ENCODE peak calls at places on chromosome 17, in four cellular contexts. N is LNCaP clone FGC, V is foreskin fibroblast, K is nephron progenitor cell. D is an unnamed sample.
A peak's percentile ranks its signal among the peaks of the same experiment; 100 is the strongest.

GRCh38 chr17:82242977-82243647 is 14.3 kb downstream of the SLC16A3 start:
- DNase-seq in N (no peak), V (peak; percentile 92), K (no peak), D (no peak)

GRCh38 chr17:11205656-11206055 is 35.4 kb upstream of the SHISA6 start:
- DNase-seq in N (no peak), V (no peak), K (peak; percentile 9), D (no peak)

GRCh38 chr17:64073771-64074703 is 53.6 kb upstream of the ICAM2 start:
- DNase-seq in N (no peak), V (no peak), K (no peak), D (no peak)

GRCh38 chr17:74757502-74757901 is 9.1 kb downstream of the NHERF1 start:
- DNase-seq in N (no peak), V (peak; percentile 62), K (no peak), D (no peak)

GRCh38 chr17:49955157-49955556 is 13.8 kb upstream of the DLX4 start:
- DNase-seq in N (no peak), V (no peak), K (no peak), D (no peak)

GRCh38 chr17:1010586-1010985 is 13.7 kb downstream of the TIMM22 start:
- DNase-seq in N (no peak), V (no peak), K (no peak), D (no peak)

GRCh38 chr17:12395733-12396354 is 269.8 kb upstream of the MYOCD start:
- DNase-seq in N (no peak), V (peak; percentile 14), K (peak; percentile 31), D (no peak)

GRCh38 chr17:66830451-66830850 is 4.5 kb upstream of the CACNG5 start:
- DNase-seq in N (no peak), V (no peak), K (no peak), D (no peak)

GRCh38 chr17:43769859-43770258 is 8.9 kb downstream of the DUSP3 start:
- DNase-seq in N (no peak), V (no peak), K (no peak), D (no peak)

GRCh38 chr17:15464629-15465028 is 2.8 kb downstream of the CDRT4 start:
- DNase-seq in N (no peak), V (peak; percentile 39), K (no peak), D (no peak)

GRCh38 chr17:75478508-75478907 is 22.1 kb downstream of the TMEM94 start:
- DNase-seq in N (no peak), V (peak; percentile 26), K (peak; percentile 32), D (no peak)

GRCh38 chr17:47257651-47258339 is 4.2 kb downstream of the ITGB3 start:
- DNase-seq in N (no peak), V (peak; percentile 82), K (no peak), D (no peak)

GRCh38 chr17:35841505-35841904 is 27.2 kb downstream of the HEATR9 start:
- DNase-seq in N (no peak), V (peak; percentile 30), K (no peak), D (no peak)

GRCh38 chr17:75289832-75290337 is 652 bp upstream of the SLC25A19 start:
- DNase-seq in N (no peak), V (peak; percentile 86), K (no peak), D (no peak)

GRCh38 chr17:29119265-29119664 is 60.9 kb downstream of the MYO18A start:
- DNase-seq in N (no peak), V (no peak), K (no peak), D (no peak)

GRCh38 chr17:29116652-29117439 is 63.4 kb downstream of the MYO18A start:
- DNase-seq in N (no peak), V (peak; percentile 74), K (peak; percentile 88), D (peak; percentile 78)

GRCh38 chr17:29115435-29115834 is 64.8 kb downstream of the MYO18A start:
- DNase-seq in N (no peak), V (no peak), K (no peak), D (no peak)

GRCh38 chr17:29115906-29116651 is 64.1 kb downstream of the MYO18A start:
- DNase-seq in N (no peak), V (peak; percentile 84), K (peak; percentile 42), D (no peak)

GRCh38 chr17:29117440-29117753 is 62.8 kb downstream of the MYO18A start:
- DNase-seq in N (no peak), V (no peak), K (no peak), D (no peak)
- TF ChIP-seq CTCF in N (no peak), V (no peak), K (peak; percentile 44), D (no peak)

GRCh38 chr17:32609085-32609484 is 122.3 kb downstream of the CDK5R1 start:
- DNase-seq in N (peak; percentile 62), V (no peak), K (no peak), D (no peak)
- TF ChIP-seq CTCF in N (peak; percentile 73), V (peak; percentile 4), K (no peak), D (no peak)

GRCh38 chr17:65797809-65798208 is 236.4 kb upstream of the AXIN2 start:
- DNase-seq in N (no peak), V (no peak), K (peak; percentile 15), D (no peak)
- TF ChIP-seq CTCF in N (no peak), V (no peak), K (no peak), D (peak; percentile 17)

GRCh38 chr17:78617371-78618061 is 40.3 kb upstream of the DNAH17 start:
- DNase-seq in N (no peak), V (no peak), K (no peak), D (no peak)
- TF ChIP-seq CTCF in N (no peak), V (no peak), K (no peak), D (no peak)

GRCh38 chr17:20223808-20224328 is 214.7 kb downstream of the SPECC1 start:
- DNase-seq in N (no peak), V (no peak), K (no peak), D (no peak)
- TF ChIP-seq CTCF in N (peak; percentile 19), V (no peak), K (no peak), D (no peak)

GRCh38 chr17:55773671-55774070 is 22.8 kb downstream of the PCTP start:
- DNase-seq in N (no peak), V (no peak), K (no peak), D (no peak)

GRCh38 chr17:55774834-55775233 is 24.0 kb downstream of the PCTP start:
- DNase-seq in N (no peak), V (no peak), K (peak; percentile 52), D (no peak)

GRCh38 chr17:55769625-55770000 is 18.8 kb downstream of the PCTP start:
- DNase-seq in N (no peak), V (peak; percentile 96), K (no peak), D (no peak)

GRCh38 chr17:55770220-55770870 is 19.5 kb downstream of the PCTP start:
- DNase-seq in N (no peak), V (peak; percentile 82), K (peak; percentile 14), D (no peak)

DNA sequence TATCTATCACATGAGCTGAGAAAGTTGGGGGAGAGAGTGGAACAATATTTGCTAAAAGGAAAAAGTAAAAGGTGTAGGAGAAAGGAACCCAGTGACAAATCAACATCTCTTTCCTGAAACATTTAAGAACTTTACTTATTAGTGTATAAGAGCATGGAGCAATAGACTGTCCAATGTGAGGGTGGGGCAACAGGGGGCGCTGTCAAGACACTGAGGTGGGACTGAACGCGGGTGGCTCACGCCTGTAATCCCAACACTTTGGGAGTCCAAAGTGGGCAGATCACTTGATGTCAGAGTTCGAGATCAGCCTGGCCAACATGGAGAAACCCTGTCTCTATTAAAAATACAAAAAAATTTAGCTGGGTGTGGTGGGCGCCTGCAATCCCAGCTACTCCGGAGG is 21.2 kb downstream of the PCTP start:
- DNase-seq in N (no peak), V (no peak), K (no peak), D (no peak)
- TF ChIP-seq CTCF in N (no peak), V (no peak), K (no peak), D (no peak)

GRCh38 chr17:68511254-68511670 is 968 bp upstream of the PRKAR1A start:
- DNase-seq in N (no peak), V (no peak), K (no peak), D (no peak)
- TF ChIP-seq CTCF in N (no peak), V (peak; percentile 10), K (no peak), D (peak; percentile 24)

DNA sequence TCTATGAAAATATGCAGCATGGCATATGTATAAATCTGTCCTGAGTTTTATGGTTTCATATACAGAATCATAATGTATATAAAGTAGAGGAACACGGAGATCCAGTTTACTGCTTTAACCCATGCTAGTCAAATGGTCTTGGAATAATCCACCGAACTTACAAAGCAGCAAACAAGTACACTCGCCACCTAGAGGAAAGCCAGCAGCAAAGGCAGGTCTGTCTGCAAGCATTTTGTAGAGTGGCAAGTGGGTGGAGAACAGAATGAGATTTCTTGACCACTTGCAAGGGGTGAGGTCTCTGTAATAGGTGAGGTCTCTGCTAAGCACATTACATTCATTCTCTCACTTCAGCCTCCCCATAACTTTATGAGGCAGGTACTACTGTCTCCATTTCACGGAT is 308.3 kb downstream of the CA10 start:
- DNase-seq in N (no peak), V (no peak), K (no peak), D (no peak)
- TF ChIP-seq CTCF in N (peak; percentile 44), V (no peak), K (no peak), D (peak; percentile 15)

GRCh38 chr17:16818821-16819683 is 129.0 kb downstream of the CCDC144A start:
- DNase-seq in N (peak; percentile 13), V (no peak), K (no peak), D (no peak)
- TF ChIP-seq CTCF in N (no peak), V (no peak), K (no peak), D (no peak)

DNA sequence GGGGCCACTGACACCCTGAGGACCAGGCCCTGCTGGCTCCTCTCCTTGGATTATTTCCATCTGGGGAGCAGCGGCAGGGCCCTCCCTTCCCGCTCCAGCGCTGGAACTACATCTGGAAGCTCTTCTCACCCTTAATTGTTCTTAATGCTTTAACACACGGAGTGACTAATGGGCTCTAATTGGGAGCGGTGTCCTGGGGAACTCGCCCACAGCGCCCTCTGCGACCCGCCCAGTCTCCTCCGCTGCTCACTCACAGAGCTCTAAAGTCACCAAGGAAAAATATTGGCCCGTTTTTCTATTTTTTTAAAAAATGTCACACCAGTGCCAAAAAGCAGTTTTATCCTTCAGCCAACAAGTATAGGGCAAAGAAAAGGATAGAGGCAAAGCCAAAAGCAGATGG is 134.8 kb downstream of the RBFOX3 start:
- DNase-seq in N (no peak), V (no peak), K (no peak), D (no peak)
- TF ChIP-seq CTCF in N (no peak), V (no peak), K (no peak), D (no peak)